ENCODE peak calls at places on chromosomes 2 and 18, in four cellular contexts. One of them, this sample, is unnamed.
A peak's percentile ranks its signal among the peaks of the same experiment; 100 is the strongest.

GRCh38 chr2:61338447-61338846 is 132.4 kb downstream of the USP34 start:
- DNase-seq in Peyer's patch: no peak
- DNase-seq in tibial nerve: no peak
- DNase-seq in heart left ventricle: no peak
- DNase-seq in this sample: no peak

GRCh38 chr18:69399253-69399652 is 1.4 kb upstream of the DOK6 start:
- DNase-seq in heart left ventricle: no peak
- DNase-seq in tibial nerve: no peak
- DNase-seq in Peyer's patch: no peak
- DNase-seq in this sample: no peak

GRCh38 chr18:68177807-68178702 is 536.9 kb downstream of the TMX3 start:
- DNase-seq in tibial nerve: no peak
- DNase-seq in heart left ventricle: no peak
- DNase-seq in Peyer's patch: no peak
- DNase-seq in this sample: no peak

GRCh38 chr2:98806266-98806697 is 75.3 kb upstream of the MGAT4A start:
- DNase-seq in Peyer's patch: no peak
- DNase-seq in heart left ventricle: peak; percentile 89
- DNase-seq in tibial nerve: no peak
- DNase-seq in this sample: peak; percentile 91

GRCh38 chr2:164992818-164993217 is 37.5 kb upstream of the SLC38A11 start:
- DNase-seq in Peyer's patch: no peak
- DNase-seq in tibial nerve: no peak
- DNase-seq in heart left ventricle: no peak
- DNase-seq in this sample: no peak

GRCh38 chr2:128779301-128780095 is 460.8 kb upstream of the HS6ST1 start:
- DNase-seq in Peyer's patch: no peak
- DNase-seq in heart left ventricle: no peak
- DNase-seq in tibial nerve: no peak
- DNase-seq in this sample: peak; percentile 85

GRCh38 chr2:44964704-44965343 is 23.3 kb downstream of the SIX3 start:
- DNase-seq in heart left ventricle: no peak
- DNase-seq in Peyer's patch: no peak
- DNase-seq in tibial nerve: no peak
- DNase-seq in this sample: no peak

GRCh38 chr18:32714571-32715148 is 58.2 kb downstream of the KLHL14 start:
- DNase-seq in Peyer's patch: no peak
- DNase-seq in heart left ventricle: no peak
- DNase-seq in tibial nerve: no peak
- DNase-seq in this sample: no peak

GRCh38 chr18:75475228-75475627 is 47.7 kb upstream of the SMIM21 start:
- DNase-seq in tibial nerve: no peak
- DNase-seq in Peyer's patch: no peak
- DNase-seq in heart left ventricle: no peak
- DNase-seq in this sample: no peak

GRCh38 chr2:144460981-144461766 is 58.7 kb downstream of the ZEB2 start:
- DNase-seq in heart left ventricle: peak; percentile 82
- DNase-seq in tibial nerve: no peak
- DNase-seq in Peyer's patch: no peak
- DNase-seq in this sample: no peak

GRCh38 chr18:35158728-35159443 is 81.9 kb upstream of the ZNF397 start:
- DNase-seq in heart left ventricle: no peak
- DNase-seq in Peyer's patch: no peak
- DNase-seq in tibial nerve: no peak
- DNase-seq in this sample: no peak

GRCh38 chr2:101306410-101306809 is 2.1 kb downstream of the RNF149 start:
- DNase-seq in tibial nerve: no peak
- DNase-seq in heart left ventricle: no peak
- DNase-seq in Peyer's patch: no peak
- DNase-seq in this sample: no peak

GRCh38 chr2:25086070-25086560 is 44.2 kb downstream of the EFR3B start:
- DNase-seq in tibial nerve: no peak
- DNase-seq in heart left ventricle: no peak
- DNase-seq in Peyer's patch: no peak
- DNase-seq in this sample: no peak

GRCh38 chr2:119198267-119198840 is 25.3 kb upstream of the STEAP3 start:
- DNase-seq in tibial nerve: no peak
- DNase-seq in heart left ventricle: no peak
- DNase-seq in Peyer's patch: no peak
- DNase-seq in this sample: no peak

GRCh38 chr2:242046184-242046826 is 176.8 kb downstream of the RTP5 start:
- DNase-seq in heart left ventricle: no peak
- DNase-seq in Peyer's patch: no peak
- DNase-seq in tibial nerve: no peak
- DNase-seq in this sample: no peak

GRCh38 chr2:172972005-172972619 is 103.5 kb upstream of the MAP3K20 start:
- DNase-seq in tibial nerve: no peak
- DNase-seq in Peyer's patch: no peak
- DNase-seq in heart left ventricle: peak; percentile 49
- DNase-seq in this sample: no peak

GRCh38 chr2:46887028-46887885 is 28.3 kb downstream of the MCFD2 start:
- DNase-seq in Peyer's patch: no peak
- DNase-seq in heart left ventricle: no peak
- DNase-seq in tibial nerve: no peak
- DNase-seq in this sample: no peak

GRCh38 chr2:101368371-101368770 is 18.9 kb downstream of the CREG2 start:
- DNase-seq in Peyer's patch: no peak
- DNase-seq in heart left ventricle: no peak
- DNase-seq in tibial nerve: no peak
- DNase-seq in this sample: no peak

GRCh38 chr2:119249311-119249710 is 25.7 kb downstream of the STEAP3 start:
- DNase-seq in Peyer's patch: peak; percentile 31
- DNase-seq in heart left ventricle: no peak
- DNase-seq in tibial nerve: no peak
- DNase-seq in this sample: no peak

GRCh38 chr18:10304853-10305252 is 149.6 kb upstream of the APCDD1 start:
- DNase-seq in tibial nerve: peak; percentile 37
- DNase-seq in Peyer's patch: no peak
- DNase-seq in heart left ventricle: no peak
- DNase-seq in this sample: no peak

GRCh38 chr2:166092889-166093288 is 34.9 kb downstream of the SCN1A start:
- DNase-seq in Peyer's patch: no peak
- DNase-seq in tibial nerve: no peak
- DNase-seq in heart left ventricle: no peak
- DNase-seq in this sample: no peak

GRCh38 chr2:148201075-148202004 is 180.4 kb downstream of the MBD5 start:
- DNase-seq in Peyer's patch: peak; percentile 55
- DNase-seq in heart left ventricle: peak; percentile 34
- DNase-seq in tibial nerve: no peak
- DNase-seq in this sample: no peak

GRCh38 chr2:213161759-213162514 is 10.5 kb upstream of the IKZF2 start:
- DNase-seq in Peyer's patch: no peak
- DNase-seq in heart left ventricle: no peak
- DNase-seq in tibial nerve: no peak
- DNase-seq in this sample: no peak

GRCh38 chr2:20343128-20343527 is 7.5 kb downstream of the PUM2 start:
- DNase-seq in tibial nerve: no peak
- DNase-seq in heart left ventricle: no peak
- DNase-seq in Peyer's patch: no peak
- DNase-seq in this sample: no peak

GRCh38 chr18:74360852-74361640 is 45.4 kb downstream of the C18orf63 start:
- DNase-seq in Peyer's patch: no peak
- DNase-seq in heart left ventricle: no peak
- DNase-seq in tibial nerve: no peak
- DNase-seq in this sample: no peak

GRCh38 chr2:53445376-53446072 is 322.1 kb upstream of the CHAC2 start:
- DNase-seq in tibial nerve: no peak
- DNase-seq in Peyer's patch: no peak
- DNase-seq in heart left ventricle: no peak
- DNase-seq in this sample: no peak

GRCh38 chr2:147385600-147385999 is 459.2 kb upstream of the ACVR2A start:
- DNase-seq in Peyer's patch: no peak
- DNase-seq in heart left ventricle: no peak
- DNase-seq in tibial nerve: no peak
- DNase-seq in this sample: no peak

GRCh38 chr2:37324786-37325624 is at the start of gene PRKD3:
- DNase-seq in tibial nerve: peak; percentile 30
- DNase-seq in heart left ventricle: peak; percentile 55
- DNase-seq in Peyer's patch: peak; percentile 85
- DNase-seq in this sample: peak; percentile 92
- TF ChIP-seq POLR2A in tibial nerve: peak; percentile 83
- TF ChIP-seq POLR2A in heart left ventricle: peak; percentile 58
- TF ChIP-seq POLR2A in Peyer's patch: no peak
- TF ChIP-seq POLR2A in this sample: peak; percentile 46

DNA sequence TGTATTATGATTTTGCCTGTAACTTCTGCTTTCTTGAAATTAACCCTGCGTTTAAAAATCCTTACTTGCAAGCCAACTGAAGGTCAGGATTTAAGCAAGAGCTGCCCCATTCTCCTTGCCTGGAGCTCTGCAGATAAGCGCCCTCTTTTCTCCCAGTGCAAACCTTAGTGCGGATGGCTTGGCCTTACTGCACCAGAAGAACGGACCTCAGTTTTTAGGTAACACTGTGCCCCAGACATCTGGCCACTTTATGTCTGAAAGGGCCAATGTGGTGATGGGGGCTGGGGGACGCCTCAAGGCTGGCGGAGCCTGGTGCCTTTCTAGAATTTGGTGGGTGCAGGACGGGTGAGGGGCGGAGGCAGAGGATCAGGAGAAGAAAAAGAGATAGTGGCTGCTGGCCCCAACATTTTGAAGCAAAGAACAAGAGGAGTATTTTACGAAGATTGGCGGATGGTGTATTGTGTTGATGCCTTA is 718 bp upstream of the TNFRSF11A start:
- DNase-seq in heart left ventricle: no peak
- DNase-seq in tibial nerve: no peak
- DNase-seq in Peyer's patch: no peak
- DNase-seq in this sample: no peak
- H3K4me3 ChIP-seq in heart left ventricle: peak overlapping the region; percentile 51
- H3K4me3 ChIP-seq in tibial nerve: no peak overlapping the region
- H3K4me3 ChIP-seq in Peyer's patch: peak overlapping the region; percentile 44
- H3K4me3 ChIP-seq in this sample: peak overlapping the region; percentile 48

DNA sequence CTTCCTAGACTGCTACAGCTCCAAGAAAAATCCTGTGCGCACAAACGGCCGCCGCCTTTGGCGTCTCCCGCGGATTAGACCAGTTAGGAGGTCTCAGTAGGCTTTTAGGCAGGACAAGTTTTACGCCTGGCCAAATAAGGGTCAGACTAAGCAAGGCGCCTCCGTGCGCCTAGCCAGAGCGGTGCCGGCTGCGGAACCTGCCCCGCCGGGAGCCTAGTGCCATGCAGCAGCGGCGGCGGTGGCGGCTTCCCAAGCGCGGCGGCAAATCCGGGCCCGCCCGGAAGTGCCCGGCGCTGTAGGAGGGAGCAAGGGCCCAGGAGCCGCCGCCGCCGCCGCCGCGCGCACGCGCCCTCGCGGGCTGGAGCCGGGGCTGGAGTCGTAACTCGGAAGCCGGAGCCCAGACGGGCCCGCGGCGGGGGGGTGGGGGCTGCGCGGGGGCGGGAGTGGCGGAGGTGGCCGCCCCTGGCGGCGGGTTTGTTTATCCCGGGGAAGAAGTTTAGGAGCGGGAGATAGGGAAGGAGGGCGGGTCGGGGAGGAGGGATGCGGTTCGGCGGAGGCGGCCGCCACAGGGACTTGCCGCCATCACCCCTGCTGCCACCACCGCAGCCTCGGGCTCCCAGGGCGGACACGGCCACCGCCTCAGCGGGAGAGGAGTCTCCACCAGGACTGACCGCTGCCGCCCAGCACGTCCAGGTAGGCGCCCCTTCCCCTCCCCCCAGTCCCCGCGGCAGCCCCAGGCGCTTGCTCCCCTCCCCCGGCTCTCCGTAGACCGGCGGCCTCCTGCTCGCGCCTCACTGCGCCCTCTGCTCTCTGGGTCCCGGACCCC is at the start of gene SPOPL:
- DNase-seq in heart left ventricle: peak; percentile 95
- DNase-seq in Peyer's patch: peak; percentile 95
- DNase-seq in tibial nerve: peak; percentile 81
- DNase-seq in this sample: peak; percentile 96
- TF ChIP-seq POLR2A in heart left ventricle: peak; percentile 44
- TF ChIP-seq POLR2A in Peyer's patch: peak; percentile 52
- TF ChIP-seq POLR2A in tibial nerve: peak; percentile 63
- TF ChIP-seq POLR2A in this sample: no peak

GRCh38 chr2:228180126-228181097 is 1.1 kb downstream of the SPHKAP start:
- DNase-seq in tibial nerve: no peak
- DNase-seq in heart left ventricle: peak; percentile 38
- DNase-seq in Peyer's patch: no peak
- DNase-seq in this sample: no peak

DNA sequence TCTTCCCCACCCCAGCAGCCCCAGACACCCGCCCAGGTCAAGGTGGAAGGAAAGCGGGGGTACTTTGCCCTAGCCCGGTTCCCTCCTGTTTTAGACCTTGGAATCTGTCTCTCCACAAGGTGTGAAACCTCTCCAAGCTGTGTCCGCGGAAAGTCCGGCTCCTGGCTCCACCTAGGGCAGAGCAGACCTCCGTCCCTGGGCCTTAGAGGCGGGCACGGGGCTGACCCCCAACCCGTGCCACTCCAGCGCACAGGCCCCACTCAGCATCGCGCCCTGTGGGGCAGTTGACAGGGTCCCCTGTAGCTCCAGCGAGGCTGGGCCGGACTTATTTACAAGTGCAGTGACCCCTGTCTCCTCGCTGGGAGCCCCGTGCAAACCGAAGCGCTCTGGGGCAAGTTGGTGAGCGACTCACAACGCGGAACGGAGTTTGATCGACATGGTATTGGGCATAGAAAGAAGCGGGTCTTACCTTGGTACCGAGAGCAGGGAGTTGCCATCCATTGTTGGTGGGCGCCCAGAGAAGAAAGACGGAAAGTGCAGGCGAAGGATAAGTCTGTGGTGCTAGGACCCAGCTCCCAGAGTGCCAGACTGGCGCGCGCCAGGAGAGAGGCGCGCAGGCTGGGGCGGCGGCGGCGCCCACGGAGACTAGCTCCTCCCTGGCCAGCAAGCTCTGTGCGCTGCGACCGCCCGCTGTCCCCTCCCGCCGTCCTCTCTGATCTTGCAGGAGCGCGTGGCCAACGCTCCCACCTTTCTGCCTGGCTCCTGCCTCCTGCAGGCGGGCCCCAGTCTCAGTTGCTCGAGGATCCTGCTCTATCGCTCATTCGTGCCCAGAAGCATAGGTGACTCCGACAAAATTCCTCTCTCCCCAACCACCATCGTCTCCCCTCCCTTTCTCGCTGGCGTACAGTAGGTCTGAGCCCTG is at the start of gene SPHKAP:
- DNase-seq in tibial nerve: no peak
- DNase-seq in Peyer's patch: no peak
- DNase-seq in heart left ventricle: peak; percentile 71
- DNase-seq in this sample: no peak
- H3K4me3 ChIP-seq in tibial nerve: no peak within 1 kb of the TSS
- H3K4me3 ChIP-seq in Peyer's patch: no peak within 1 kb of the TSS
- H3K4me3 ChIP-seq in heart left ventricle: peak within 1 kb of the TSS; percentile 45
- H3K4me3 ChIP-seq in this sample: no peak within 1 kb of the TSS

DNA sequence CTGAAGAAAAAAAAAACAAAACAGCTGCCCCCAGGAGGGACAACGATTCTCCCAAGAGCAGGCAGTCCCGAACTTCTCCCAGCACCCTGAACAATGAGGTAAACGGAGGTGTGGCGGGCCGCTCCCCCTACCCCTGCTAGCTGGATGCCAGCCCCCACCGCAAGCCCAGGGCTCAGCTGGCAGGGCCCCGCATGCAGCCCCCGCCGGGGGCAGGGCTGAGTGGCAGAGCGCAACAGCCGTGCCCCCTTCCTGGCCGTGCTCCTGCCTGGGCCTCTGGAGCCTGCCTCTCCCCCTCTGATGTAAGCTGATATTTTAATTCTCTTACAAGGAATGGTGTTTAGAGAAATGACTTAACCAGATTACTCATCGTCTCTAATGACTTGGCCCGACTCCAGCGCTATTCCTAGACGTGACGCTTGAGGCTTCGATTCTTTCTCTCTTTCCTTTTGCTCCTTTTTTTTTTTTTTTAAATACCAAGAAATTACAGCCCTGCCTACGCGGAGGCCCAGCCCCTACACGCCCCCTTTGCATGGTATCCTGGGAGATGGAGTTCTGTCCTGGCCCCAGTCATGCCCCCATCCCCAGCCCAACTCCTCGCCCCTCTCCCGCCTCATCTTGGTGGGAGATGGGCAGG is 4.6 kb upstream of the ARID5A start:
- DNase-seq in Peyer's patch: peak; percentile 79
- DNase-seq in tibial nerve: peak; percentile 97
- DNase-seq in heart left ventricle: peak; percentile 95
- DNase-seq in this sample: peak; percentile 99
- TF ChIP-seq POLR2A in Peyer's patch: peak; percentile 42
- TF ChIP-seq POLR2A in tibial nerve: peak; percentile 70
- TF ChIP-seq POLR2A in heart left ventricle: peak; percentile 72
- TF ChIP-seq POLR2A in this sample: peak; percentile 58